ENCODE peak calls at places on chromosomes 3 and 15, in four cellular contexts. One of them, this sample, is unnamed.

GRCh38 chr15:94877833-94878232 is 646.5 kb downstream of the MCTP2 start:
- DNase-seq in epithelial cell of esophagus: no peak
- DNase-seq in SHP77 treated with DMSO at 0.1 percent for 48 hours: no peak
- DNase-seq in activated CD4-positive, alpha-beta T cell treated with anti-CD3 and anti-CD28 coated beads for 36 hours: no peak
- DNase-seq in this sample: no peak

GRCh38 chr15:50145451-50145872 is 26.4 kb upstream of the ATP8B4 start:
- DNase-seq in SHP77 treated with DMSO at 0.1 percent for 48 hours: peak
- DNase-seq in activated CD4-positive, alpha-beta T cell treated with anti-CD3 and anti-CD28 coated beads for 36 hours: no peak
- DNase-seq in epithelial cell of esophagus: peak
- DNase-seq in this sample: peak

GRCh38 chr15:101295607-101296225 is 668 bp upstream of the SNRPA1 start:
- DNase-seq in epithelial cell of esophagus: no peak
- DNase-seq in SHP77 treated with DMSO at 0.1 percent for 48 hours: no peak
- DNase-seq in activated CD4-positive, alpha-beta T cell treated with anti-CD3 and anti-CD28 coated beads for 36 hours: no peak
- DNase-seq in this sample: no peak

GRCh38 chr3:117735481-117736101 is 1026.0 kb downstream of the TUSC7 start:
- DNase-seq in activated CD4-positive, alpha-beta T cell treated with anti-CD3 and anti-CD28 coated beads for 36 hours: no peak
- DNase-seq in epithelial cell of esophagus: peak
- DNase-seq in SHP77 treated with DMSO at 0.1 percent for 48 hours: no peak
- DNase-seq in this sample: peak

GRCh38 chr3:33278106-33278672 is 947 bp downstream of the FBXL2 start:
- DNase-seq in SHP77 treated with DMSO at 0.1 percent for 48 hours: no peak
- DNase-seq in activated CD4-positive, alpha-beta T cell treated with anti-CD3 and anti-CD28 coated beads for 36 hours: no peak
- DNase-seq in epithelial cell of esophagus: peak
- DNase-seq in this sample: peak

GRCh38 chr3:28903171-28903601 is 377.7 kb upstream of the RBMS3 start:
- DNase-seq in activated CD4-positive, alpha-beta T cell treated with anti-CD3 and anti-CD28 coated beads for 36 hours: no peak
- DNase-seq in epithelial cell of esophagus: no peak
- DNase-seq in SHP77 treated with DMSO at 0.1 percent for 48 hours: no peak
- DNase-seq in this sample: no peak

GRCh38 chr15:96431787-96432186 is 101.3 kb downstream of the NR2F2 start:
- DNase-seq in epithelial cell of esophagus: no peak
- DNase-seq in activated CD4-positive, alpha-beta T cell treated with anti-CD3 and anti-CD28 coated beads for 36 hours: no peak
- DNase-seq in SHP77 treated with DMSO at 0.1 percent for 48 hours: no peak
- DNase-seq in this sample: peak

GRCh38 chr3:151761581-151761980 is 27.9 kb downstream of the AADACL2 start:
- DNase-seq in SHP77 treated with DMSO at 0.1 percent for 48 hours: no peak
- DNase-seq in epithelial cell of esophagus: no peak
- DNase-seq in activated CD4-positive, alpha-beta T cell treated with anti-CD3 and anti-CD28 coated beads for 36 hours: no peak
- DNase-seq in this sample: no peak

GRCh38 chr3:108202080-108202479 is 20.1 kb downstream of the IFT57 start:
- DNase-seq in epithelial cell of esophagus: no peak
- DNase-seq in SHP77 treated with DMSO at 0.1 percent for 48 hours: no peak
- DNase-seq in activated CD4-positive, alpha-beta T cell treated with anti-CD3 and anti-CD28 coated beads for 36 hours: peak
- DNase-seq in this sample: no peak

GRCh38 chr15:26967719-26968269 is 3.2 kb upstream of the GABRG3 start:
- DNase-seq in SHP77 treated with DMSO at 0.1 percent for 48 hours: no peak
- DNase-seq in activated CD4-positive, alpha-beta T cell treated with anti-CD3 and anti-CD28 coated beads for 36 hours: no peak
- DNase-seq in epithelial cell of esophagus: no peak
- DNase-seq in this sample: no peak

GRCh38 chr3:66276705-66277274 is 56.0 kb downstream of the SLC25A26 start:
- DNase-seq in activated CD4-positive, alpha-beta T cell treated with anti-CD3 and anti-CD28 coated beads for 36 hours: peak
- DNase-seq in SHP77 treated with DMSO at 0.1 percent for 48 hours: peak
- DNase-seq in epithelial cell of esophagus: peak
- DNase-seq in this sample: peak

GRCh38 chr15:57114070-57114469 is 195.6 kb downstream of the TCF12 start:
- DNase-seq in SHP77 treated with DMSO at 0.1 percent for 48 hours: no peak
- DNase-seq in activated CD4-positive, alpha-beta T cell treated with anti-CD3 and anti-CD28 coated beads for 36 hours: no peak
- DNase-seq in epithelial cell of esophagus: no peak
- DNase-seq in this sample: peak

GRCh38 chr3:120033594-120033993 is 60.7 kb downstream of the GSK3B start:
- DNase-seq in epithelial cell of esophagus: no peak
- DNase-seq in activated CD4-positive, alpha-beta T cell treated with anti-CD3 and anti-CD28 coated beads for 36 hours: no peak
- DNase-seq in SHP77 treated with DMSO at 0.1 percent for 48 hours: no peak
- DNase-seq in this sample: no peak

GRCh38 chr3:11379238-11379823 is 107.1 kb downstream of the ATG7 start:
- DNase-seq in SHP77 treated with DMSO at 0.1 percent for 48 hours: no peak
- DNase-seq in epithelial cell of esophagus: peak
- DNase-seq in activated CD4-positive, alpha-beta T cell treated with anti-CD3 and anti-CD28 coated beads for 36 hours: no peak
- DNase-seq in this sample: peak

GRCh38 chr3:12430086-12430485 is 54.2 kb upstream of the TSEN2 start:
- DNase-seq in activated CD4-positive, alpha-beta T cell treated with anti-CD3 and anti-CD28 coated beads for 36 hours: no peak
- DNase-seq in SHP77 treated with DMSO at 0.1 percent for 48 hours: no peak
- DNase-seq in epithelial cell of esophagus: no peak
- DNase-seq in this sample: no peak

GRCh38 chr3:128180913-128181312 is 27.6 kb downstream of the EEFSEC start:
- DNase-seq in activated CD4-positive, alpha-beta T cell treated with anti-CD3 and anti-CD28 coated beads for 36 hours: no peak
- DNase-seq in SHP77 treated with DMSO at 0.1 percent for 48 hours: no peak
- DNase-seq in epithelial cell of esophagus: no peak
- DNase-seq in this sample: no peak

GRCh38 chr3:171744055-171744741 is 66.1 kb downstream of the PLD1 start:
- DNase-seq in activated CD4-positive, alpha-beta T cell treated with anti-CD3 and anti-CD28 coated beads for 36 hours: no peak
- DNase-seq in SHP77 treated with DMSO at 0.1 percent for 48 hours: no peak
- DNase-seq in epithelial cell of esophagus: no peak
- DNase-seq in this sample: no peak

GRCh38 chr3:105866656-105867653 is 1.9 kb downstream of the CBLB start:
- DNase-seq in SHP77 treated with DMSO at 0.1 percent for 48 hours: no peak
- DNase-seq in epithelial cell of esophagus: peak
- DNase-seq in activated CD4-positive, alpha-beta T cell treated with anti-CD3 and anti-CD28 coated beads for 36 hours: peak
- DNase-seq in this sample: peak

GRCh38 chr3:67301556-67301955 is 303.4 kb downstream of the KBTBD8 start:
- DNase-seq in activated CD4-positive, alpha-beta T cell treated with anti-CD3 and anti-CD28 coated beads for 36 hours: no peak
- DNase-seq in SHP77 treated with DMSO at 0.1 percent for 48 hours: no peak
- DNase-seq in epithelial cell of esophagus: no peak
- DNase-seq in this sample: peak

GRCh38 chr15:63203451-63204090 is 14.2 kb downstream of the RAB8B start:
- DNase-seq in SHP77 treated with DMSO at 0.1 percent for 48 hours: no peak
- DNase-seq in activated CD4-positive, alpha-beta T cell treated with anti-CD3 and anti-CD28 coated beads for 36 hours: peak
- DNase-seq in epithelial cell of esophagus: peak
- DNase-seq in this sample: peak

GRCh38 chr3:130905551-130905950 is 11.7 kb downstream of the ATP2C1 start:
- DNase-seq in activated CD4-positive, alpha-beta T cell treated with anti-CD3 and anti-CD28 coated beads for 36 hours: no peak
- DNase-seq in SHP77 treated with DMSO at 0.1 percent for 48 hours: no peak
- DNase-seq in epithelial cell of esophagus: peak
- DNase-seq in this sample: peak

GRCh38 chr3:115272036-115272824 is 125.1 kb upstream of the ZBTB20 start:
- DNase-seq in epithelial cell of esophagus: no peak
- DNase-seq in activated CD4-positive, alpha-beta T cell treated with anti-CD3 and anti-CD28 coated beads for 36 hours: no peak
- DNase-seq in SHP77 treated with DMSO at 0.1 percent for 48 hours: no peak
- DNase-seq in this sample: peak

GRCh38 chr3:40325465-40325864 is 16.0 kb downstream of the EIF1B start:
- DNase-seq in epithelial cell of esophagus: no peak
- DNase-seq in SHP77 treated with DMSO at 0.1 percent for 48 hours: no peak
- DNase-seq in activated CD4-positive, alpha-beta T cell treated with anti-CD3 and anti-CD28 coated beads for 36 hours: no peak
- DNase-seq in this sample: no peak

GRCh38 chr15:74489518-74490338 is 28.8 kb upstream of the UBL7 start:
- DNase-seq in epithelial cell of esophagus: peak
- DNase-seq in SHP77 treated with DMSO at 0.1 percent for 48 hours: peak
- DNase-seq in activated CD4-positive, alpha-beta T cell treated with anti-CD3 and anti-CD28 coated beads for 36 hours: peak
- DNase-seq in this sample: peak

GRCh38 chr3:48919215-48920138 is 835 bp downstream of the ARIH2 start:
- DNase-seq in epithelial cell of esophagus: peak
- DNase-seq in SHP77 treated with DMSO at 0.1 percent for 48 hours: no peak
- DNase-seq in activated CD4-positive, alpha-beta T cell treated with anti-CD3 and anti-CD28 coated beads for 36 hours: peak
- DNase-seq in this sample: peak

GRCh38 chr3:155676252-155676981 is 68.5 kb downstream of the PLCH1 start:
- DNase-seq in activated CD4-positive, alpha-beta T cell treated with anti-CD3 and anti-CD28 coated beads for 36 hours: no peak
- DNase-seq in SHP77 treated with DMSO at 0.1 percent for 48 hours: no peak
- DNase-seq in epithelial cell of esophagus: peak
- DNase-seq in this sample: peak

GRCh38 chr3:52441772-52442332 is 3.1 kb downstream of the SEMA3G start:
- DNase-seq in activated CD4-positive, alpha-beta T cell treated with anti-CD3 and anti-CD28 coated beads for 36 hours: no peak
- DNase-seq in epithelial cell of esophagus: no peak
- DNase-seq in SHP77 treated with DMSO at 0.1 percent for 48 hours: no peak
- DNase-seq in this sample: no peak

GRCh38 chr15:85493258-85493657 is 112.9 kb downstream of the AKAP13 start:
- DNase-seq in activated CD4-positive, alpha-beta T cell treated with anti-CD3 and anti-CD28 coated beads for 36 hours: no peak
- DNase-seq in epithelial cell of esophagus: peak
- DNase-seq in SHP77 treated with DMSO at 0.1 percent for 48 hours: no peak
- DNase-seq in this sample: no peak

GRCh38 chr3:190319660-190320059 is 2.6 kb downstream of the CLDN1 start:
- DNase-seq in epithelial cell of esophagus: peak
- DNase-seq in activated CD4-positive, alpha-beta T cell treated with anti-CD3 and anti-CD28 coated beads for 36 hours: peak
- DNase-seq in SHP77 treated with DMSO at 0.1 percent for 48 hours: no peak
- DNase-seq in this sample: peak

GRCh38 chr15:97504031-97504430 is 456.5 kb upstream of the ARRDC4 start:
- DNase-seq in activated CD4-positive, alpha-beta T cell treated with anti-CD3 and anti-CD28 coated beads for 36 hours: no peak
- DNase-seq in epithelial cell of esophagus: peak
- DNase-seq in SHP77 treated with DMSO at 0.1 percent for 48 hours: no peak
- DNase-seq in this sample: peak

GRCh38 chr15:63990449-63990848 is 55.8 kb downstream of the DAPK2 start:
- DNase-seq in epithelial cell of esophagus: no peak
- DNase-seq in activated CD4-positive, alpha-beta T cell treated with anti-CD3 and anti-CD28 coated beads for 36 hours: no peak
- DNase-seq in SHP77 treated with DMSO at 0.1 percent for 48 hours: no peak
- DNase-seq in this sample: no peak

GRCh38 chr3:30696403-30696819 is 90.0 kb downstream of the TGFBR2 start:
- DNase-seq in activated CD4-positive, alpha-beta T cell treated with anti-CD3 and anti-CD28 coated beads for 36 hours: no peak
- DNase-seq in epithelial cell of esophagus: no peak
- DNase-seq in SHP77 treated with DMSO at 0.1 percent for 48 hours: no peak
- DNase-seq in this sample: no peak

GRCh38 chr3:124883766-124884473 is 3.2 kb downstream of the ITGB5 start:
- DNase-seq in SHP77 treated with DMSO at 0.1 percent for 48 hours: no peak
- DNase-seq in epithelial cell of esophagus: peak
- DNase-seq in activated CD4-positive, alpha-beta T cell treated with anti-CD3 and anti-CD28 coated beads for 36 hours: no peak
- DNase-seq in this sample: peak

This sample was measured in renal cortical epithelial cell.